ENCODE peak calls at places on chromosomes 3 and 15, in four cellular contexts. E is GOT3, F is PC-9, Z is ovary. V is an unnamed sample.

GRCh38 chr15:70474682-70475438 is 288.5 kb downstream of the UACA start:
- DNase-seq in E (peak), F (peak), Z (no peak), V (peak)

GRCh38 chr15:63169796-63170195 is 12.5 kb upstream of the RPS27L start:
- DNase-seq in E (no peak), F (no peak), Z (no peak), V (no peak)

GRCh38 chr3:10602769-10603768 is 97.7 kb upstream of the ATP2B2 start:
- DNase-seq in E (no peak), F (no peak), Z (no peak), V (no peak)

GRCh38 chr15:27767918-27768640 is 331.0 kb downstream of the OCA2 start:
- DNase-seq in E (no peak), F (no peak), Z (no peak), V (peak)

GRCh38 chr15:66462630-66463029 is 34.9 kb downstream of the SNAPC5 start:
- DNase-seq in E (no peak), F (no peak), Z (no peak), V (no peak)

GRCh38 chr3:141878326-141878725 is 1.9 kb downstream of the ATP1B3 start:
- DNase-seq in E (no peak), F (no peak), Z (no peak), V (no peak)

GRCh38 chr3:128217702-128218475 is 64.6 kb downstream of the EEFSEC start:
- DNase-seq in E (no peak), F (no peak), Z (no peak), V (no peak)

GRCh38 chr15:101266034-101266433 is 11.3 kb downstream of the SELENOS start:
- DNase-seq in E (no peak), F (no peak), Z (no peak), V (no peak)

GRCh38 chr3:42732196-42732828 is 29.7 kb upstream of the HHATL start:
- DNase-seq in E (no peak), F (no peak), Z (no peak), V (no peak)

GRCh38 chr3:116005404-116005803 is 382.1 kb downstream of the GAP43 start:
- DNase-seq in E (peak), F (peak), Z (no peak), V (peak)

GRCh38 chr3:189688296-189688695 is 57.1 kb downstream of the TP63 start:
- DNase-seq in E (no peak), F (no peak), Z (no peak), V (no peak)

GRCh38 chr3:168926426-168926825 is 737.1 kb downstream of the MECOM start:
- DNase-seq in E (no peak), F (no peak), Z (no peak), V (no peak)

GRCh38 chr3:194508486-194509449 is 22.0 kb upstream of the ATP13A3 start:
- DNase-seq in E (no peak), F (no peak), Z (no peak), V (no peak)

GRCh38 chr15:36811903-36812302 is 232.5 kb downstream of the CDIN1 start:
- DNase-seq in E (no peak), F (no peak), Z (no peak), V (no peak)

GRCh38 chr3:61442696-61443095 is 118.7 kb upstream of the PTPRG start:
- DNase-seq in E (no peak), F (no peak), Z (no peak), V (no peak)

GRCh38 chr3:30319713-30320112 is 286.7 kb upstream of the TGFBR2 start:
- DNase-seq in E (no peak), F (peak), Z (no peak), V (no peak)

GRCh38 chr15:69414702-69415161 is 583 bp downstream of the KIF23 start:
- DNase-seq in E (no peak), F (peak), Z (peak), V (peak)

GRCh38 chr3:45861043-45861846 is 19.3 kb upstream of the LZTFL1 start:
- DNase-seq in E (no peak), F (no peak), Z (no peak), V (no peak)

GRCh38 chr3:197017003-197017402 is 12.6 kb downstream of the MELTF start:
- DNase-seq in E (no peak), F (no peak), Z (no peak), V (no peak)

GRCh38 chr3:12663311-12663935 is 494 bp downstream of the RAF1 start:
- DNase-seq in E (no peak), F (no peak), Z (peak), V (no peak)

GRCh38 chr15:74302821-74303359 is 64.6 kb downstream of the CYP11A1 start:
- DNase-seq in E (no peak), F (peak), Z (peak), V (no peak)

GRCh38 chr15:96326551-96327154 is 3.8 kb upstream of the NR2F2 start:
- DNase-seq in E (no peak), F (peak), Z (peak), V (no peak)

GRCh38 chr3:99659965-99660364 is 21.6 kb downstream of the COL8A1 start:
- DNase-seq in E (no peak), F (no peak), Z (no peak), V (no peak)

GRCh38 chr15:64667736-64668161 is 107.6 kb downstream of the RBPMS2 start:
- DNase-seq in E (no peak), F (no peak), Z (no peak), V (no peak)

GRCh38 chr3:138465927-138466326 is 31.5 kb downstream of the ESYT3 start:
- DNase-seq in E (no peak), F (no peak), Z (no peak), V (no peak)

GRCh38 chr3:18951333-18951732 is 197.0 kb upstream of the KCNH8 start:
- DNase-seq in E (no peak), F (no peak), Z (no peak), V (no peak)

GRCh38 chr3:127822166-127822835 is at the start of gene MGLL:
- DNase-seq in E (no peak), F (peak), Z (no peak), V (no peak)

GRCh38 chr15:76204916-76205460 is 106.3 kb downstream of the ETFA start:
- DNase-seq in E (no peak), F (no peak), Z (no peak), V (peak)

GRCh38 chr15:81074773-81075172 is 59.3 kb upstream of the CFAP161 start:
- DNase-seq in E (no peak), F (no peak), Z (no peak), V (no peak)

GRCh38 chr3:139468407-139468806 is 7.9 kb downstream of the RBP2 start:
- DNase-seq in E (no peak), F (no peak), Z (no peak), V (no peak)

GRCh38 chr3:120743556-120744195 is 1.1 kb downstream of the GTF2E1 start:
- DNase-seq in E (no peak), F (no peak), Z (no peak), V (no peak)

GRCh38 chr3:134430950-134431445 is 54.8 kb downstream of the ANAPC13 start:
- DNase-seq in E (no peak), F (no peak), Z (no peak), V (no peak)

GRCh38 chr3:17339233-17339632 is 403.2 kb downstream of the TBC1D5 start:
- DNase-seq in E (no peak), F (no peak), Z (no peak), V (no peak)

GRCh38 chr3:16290007-16290826 is 25.2 kb downstream of the OXNAD1 start:
- DNase-seq in E (no peak), F (peak), Z (peak), V (no peak)

GRCh38 chr3:9169951-9170850 is 79.2 kb downstream of the SRGAP3 start:
- DNase-seq in E (no peak), F (no peak), Z (no peak), V (no peak)

GRCh38 chr3:50130436-50130835 is 24.7 kb upstream of the SEMA3F start:
- DNase-seq in E (no peak), F (no peak), Z (no peak), V (no peak)

GRCh38 chr15:65194826-65195541 is 9.8 kb upstream of the CLPX start:
- DNase-seq in E (no peak), F (no peak), Z (no peak), V (no peak)

GRCh38 chr3:135918600-135918999 is 46.9 kb upstream of the PPP2R3A start:
- DNase-seq in E (no peak), F (no peak), Z (no peak), V (no peak)

V was measured in RWPE2.